ENCODE peak calls at places on chromosomes 11 and 22, in five cellular contexts. One of them, this sample, is unnamed.

GRCh38 chr11:104073950-104074349 is 37.5 kb downstream of the DDI1 start:
- DNase-seq in CD8-positive, alpha-beta T cell: no peak
- DNase-seq in prostate gland: no peak
- DNase-seq in small intestine: no peak
- DNase-seq in stomach: no peak
- DNase-seq in this sample: no peak

GRCh38 chr22:48106715-48107259 is 1344.3 kb downstream of the TBC1D22A start:
- DNase-seq in CD8-positive, alpha-beta T cell: no peak
- DNase-seq in prostate gland: no peak
- DNase-seq in small intestine: no peak
- DNase-seq in stomach: no peak
- DNase-seq in this sample: no peak

GRCh38 chr11:70496591-70497535 is 98.5 kb downstream of the CTTN start:
- DNase-seq in CD8-positive, alpha-beta T cell: no peak
- DNase-seq in prostate gland: no peak
- DNase-seq in small intestine: no peak
- DNase-seq in stomach: no peak
- DNase-seq in this sample: no peak

GRCh38 chr11:35206616-35207015 is 67.6 kb downstream of the CD44 start:
- DNase-seq in CD8-positive, alpha-beta T cell: no peak
- DNase-seq in prostate gland: no peak
- DNase-seq in small intestine: no peak
- DNase-seq in stomach: no peak
- DNase-seq in this sample: no peak

GRCh38 chr22:39463931-39464390 is 7.1 kb downstream of the MGAT3 start:
- DNase-seq in CD8-positive, alpha-beta T cell: no peak
- DNase-seq in prostate gland: peak; percentile 16
- DNase-seq in small intestine: no peak
- DNase-seq in stomach: no peak
- DNase-seq in this sample: peak; percentile 81

GRCh38 chr11:62573006-62573591 is 592 bp downstream of the EEF1G start:
- DNase-seq in CD8-positive, alpha-beta T cell: no peak
- DNase-seq in prostate gland: no peak
- DNase-seq in small intestine: peak; percentile 33
- DNase-seq in stomach: no peak
- DNase-seq in this sample: peak; percentile 40

GRCh38 chr11:706439-706956 is 467 bp downstream of the EPS8L2 start:
- DNase-seq in CD8-positive, alpha-beta T cell: no peak
- DNase-seq in prostate gland: peak; percentile 30
- DNase-seq in small intestine: peak; percentile 52
- DNase-seq in stomach: peak; percentile 52
- DNase-seq in this sample: no peak

GRCh38 chr22:26812731-26813130 is 155.3 kb downstream of the MIAT start:
- DNase-seq in CD8-positive, alpha-beta T cell: no peak
- DNase-seq in prostate gland: no peak
- DNase-seq in small intestine: no peak
- DNase-seq in stomach: no peak
- DNase-seq in this sample: no peak

GRCh38 chr11:110894224-110894623 is 182.0 kb upstream of the ARHGAP20 start:
- DNase-seq in CD8-positive, alpha-beta T cell: no peak
- DNase-seq in prostate gland: no peak
- DNase-seq in small intestine: no peak
- DNase-seq in stomach: no peak
- DNase-seq in this sample: no peak

GRCh38 chr11:63667993-63668392 is 3.2 kb downstream of the ATL3 start:
- DNase-seq in CD8-positive, alpha-beta T cell: no peak
- DNase-seq in prostate gland: no peak
- DNase-seq in small intestine: no peak
- DNase-seq in stomach: no peak
- DNase-seq in this sample: no peak

GRCh38 chr11:93122535-93122934 is 75.3 kb downstream of the SLC36A4 start:
- DNase-seq in CD8-positive, alpha-beta T cell: no peak
- DNase-seq in prostate gland: no peak
- DNase-seq in small intestine: peak; percentile 4
- DNase-seq in stomach: no peak
- DNase-seq in this sample: no peak

GRCh38 chr11:64888406-64888757 is 10.0 kb upstream of the EHD1 start:
- DNase-seq in CD8-positive, alpha-beta T cell: no peak
- DNase-seq in prostate gland: no peak
- DNase-seq in small intestine: no peak
- DNase-seq in stomach: no peak
- DNase-seq in this sample: no peak

GRCh38 chr11:69471329-69472052 is 10.0 kb upstream of the LINC01488 start:
- DNase-seq in CD8-positive, alpha-beta T cell: no peak
- DNase-seq in prostate gland: no peak
- DNase-seq in small intestine: no peak
- DNase-seq in stomach: no peak
- DNase-seq in this sample: peak; percentile 15

GRCh38 chr11:118012083-118012669 is 26.0 kb downstream of the IL10RA start:
- DNase-seq in CD8-positive, alpha-beta T cell: no peak
- DNase-seq in prostate gland: no peak
- DNase-seq in small intestine: peak; percentile 57
- DNase-seq in stomach: no peak
- DNase-seq in this sample: no peak

GRCh38 chr22:47205562-47205961 is 443.1 kb downstream of the TBC1D22A start:
- DNase-seq in CD8-positive, alpha-beta T cell: no peak
- DNase-seq in prostate gland: no peak
- DNase-seq in small intestine: no peak
- DNase-seq in stomach: peak; percentile 15
- DNase-seq in this sample: peak; percentile 31

GRCh38 chr11:124207102-124207792 is 24.1 kb downstream of the OR10D3 start:
- DNase-seq in CD8-positive, alpha-beta T cell: no peak
- DNase-seq in prostate gland: no peak
- DNase-seq in small intestine: no peak
- DNase-seq in stomach: no peak
- DNase-seq in this sample: no peak

GRCh38 chr11:11937433-11937832 is 71.0 kb downstream of the DKK3 start:
- DNase-seq in CD8-positive, alpha-beta T cell: no peak
- DNase-seq in prostate gland: no peak
- DNase-seq in small intestine: no peak
- DNase-seq in stomach: no peak
- DNase-seq in this sample: no peak

GRCh38 chr22:17247832-17248231 is 28.6 kb upstream of the ADA2 start:
- DNase-seq in CD8-positive, alpha-beta T cell: no peak
- DNase-seq in prostate gland: no peak
- DNase-seq in small intestine: no peak
- DNase-seq in stomach: no peak
- DNase-seq in this sample: no peak
- H3K27me3 ChIP-seq in CD8-positive, alpha-beta T cell: no peaks in the 10 kb centered on the region
- H3K27me3 ChIP-seq in prostate gland: no peaks in the 10 kb centered on the region
- H3K27me3 ChIP-seq in small intestine: no peaks in the 10 kb centered on the region
- H3K27me3 ChIP-seq in stomach: no peaks in the 10 kb centered on the region
- H3K27me3 ChIP-seq in this sample: no peaks in the 10 kb centered on the region

DNA sequence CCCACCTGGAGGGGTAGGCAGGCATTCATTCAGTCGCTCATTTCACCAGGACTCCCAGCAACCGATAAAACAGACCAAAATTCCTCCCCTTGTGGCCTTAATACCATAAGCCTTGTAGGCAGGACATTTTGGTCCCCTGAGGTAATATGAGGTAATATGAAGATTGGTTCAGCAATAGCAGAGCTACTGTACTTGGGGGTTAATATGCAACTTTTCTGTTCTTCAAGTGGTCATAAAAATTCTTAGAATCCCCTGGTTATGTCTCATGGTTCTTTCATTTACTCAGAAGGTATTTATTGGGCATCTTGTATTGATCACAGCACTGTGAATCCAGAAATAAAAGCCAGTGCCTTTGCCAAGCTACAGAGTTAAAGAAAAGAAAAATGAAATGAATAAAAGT is 29.8 kb downstream of the SHISA8 start:
- DNase-seq in CD8-positive, alpha-beta T cell: no peak
- DNase-seq in prostate gland: no peak
- DNase-seq in small intestine: no peak
- DNase-seq in stomach: no peak
- DNase-seq in this sample: no peak
- H3K36me3 ChIP-seq in CD8-positive, alpha-beta T cell: peaks cover 55% of the 10 kb centered on the region
- H3K36me3 ChIP-seq in prostate gland: peaks cover 29% of the 10 kb centered on the region
- H3K36me3 ChIP-seq in small intestine: peaks cover 24% of the 10 kb centered on the region
- H3K36me3 ChIP-seq in stomach: peaks cover 100% of the 10 kb centered on the region
- H3K36me3 ChIP-seq in this sample: peaks cover 97% of the 10 kb centered on the region

GRCh38 chr22:38453065-38453672 is 1.8 kb downstream of the KCNJ4 start:
- DNase-seq in CD8-positive, alpha-beta T cell: no peak
- DNase-seq in prostate gland: no peak
- DNase-seq in small intestine: no peak
- DNase-seq in stomach: no peak
- DNase-seq in this sample: no peak

GRCh38 chr22:38454361-38455062 is 487 bp downstream of the KCNJ4 start:
- DNase-seq in CD8-positive, alpha-beta T cell: no peak
- DNase-seq in prostate gland: no peak
- DNase-seq in small intestine: no peak
- DNase-seq in stomach: no peak
- DNase-seq in this sample: no peak

GRCh38 chr22:38455063-38455529 is at the start of gene KCNJ4:
- DNase-seq in CD8-positive, alpha-beta T cell: no peak
- DNase-seq in prostate gland: no peak
- DNase-seq in small intestine: no peak
- DNase-seq in stomach: no peak
- DNase-seq in this sample: no peak

GRCh38 chr22:38452373-38453064 is 2.5 kb downstream of the KCNJ4 start:
- DNase-seq in CD8-positive, alpha-beta T cell: no peak
- DNase-seq in prostate gland: no peak
- DNase-seq in small intestine: no peak
- DNase-seq in stomach: no peak
- DNase-seq in this sample: no peak

DNA sequence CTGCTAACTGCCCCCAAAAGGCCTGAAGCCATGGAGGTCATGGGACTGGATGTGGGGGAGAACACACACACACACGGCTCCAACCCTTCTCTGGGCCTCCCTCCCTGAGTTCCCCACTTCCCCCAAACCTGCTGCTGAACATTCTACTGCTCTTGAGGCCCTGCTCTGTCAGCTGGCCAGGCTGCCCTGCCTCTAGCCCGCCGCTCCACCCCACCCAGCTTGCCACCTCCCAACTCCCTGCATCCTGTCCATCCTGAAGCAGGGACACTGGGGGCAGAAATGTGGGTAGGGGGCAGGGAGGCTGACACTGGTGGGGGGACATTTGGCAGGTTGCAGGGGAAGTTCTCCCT is 1.0 kb downstream of the KCNJ4 start:
- DNase-seq in CD8-positive, alpha-beta T cell: no peak
- DNase-seq in prostate gland: no peak
- DNase-seq in small intestine: no peak
- DNase-seq in stomach: no peak
- DNase-seq in this sample: no peak
- H3K27me3 ChIP-seq in CD8-positive, alpha-beta T cell: peaks cover 33% of the 10 kb centered on the region
- H3K27me3 ChIP-seq in prostate gland: no peaks in the 10 kb centered on the region
- H3K27me3 ChIP-seq in small intestine: peaks cover 33% of the 10 kb centered on the region
- H3K27me3 ChIP-seq in stomach: peaks cover 70% of the 10 kb centered on the region
- H3K27me3 ChIP-seq in this sample: peaks cover 7% of the 10 kb centered on the region

GRCh38 chr11:46378296-46378695 is 3.2 kb upstream of the MDK start:
- DNase-seq in CD8-positive, alpha-beta T cell: no peak
- DNase-seq in prostate gland: no peak
- DNase-seq in small intestine: no peak
- DNase-seq in stomach: no peak
- DNase-seq in this sample: no peak

GRCh38 chr11:46377266-46377665 is 4.2 kb upstream of the MDK start:
- DNase-seq in CD8-positive, alpha-beta T cell: no peak
- DNase-seq in prostate gland: no peak
- DNase-seq in small intestine: no peak
- DNase-seq in stomach: no peak
- DNase-seq in this sample: no peak

GRCh38 chr11:46378811-46379482 is 2.5 kb upstream of the MDK start:
- DNase-seq in CD8-positive, alpha-beta T cell: no peak
- DNase-seq in prostate gland: no peak
- DNase-seq in small intestine: no peak
- DNase-seq in stomach: no peak
- DNase-seq in this sample: no peak

GRCh38 chr11:46376258-46377050 is 5.0 kb upstream of the MDK start:
- DNase-seq in CD8-positive, alpha-beta T cell: no peak
- DNase-seq in prostate gland: no peak
- DNase-seq in small intestine: no peak
- DNase-seq in stomach: no peak
- DNase-seq in this sample: no peak

GRCh38 chr11:46377831-46378230 is 3.6 kb upstream of the MDK start:
- DNase-seq in CD8-positive, alpha-beta T cell: no peak
- DNase-seq in prostate gland: no peak
- DNase-seq in small intestine: no peak
- DNase-seq in stomach: no peak
- DNase-seq in this sample: no peak
- H3K36me3 ChIP-seq in CD8-positive, alpha-beta T cell: peaks cover 41% of the 10 kb centered on the region
- H3K36me3 ChIP-seq in prostate gland: peaks cover 13% of the 10 kb centered on the region
- H3K36me3 ChIP-seq in small intestine: peaks cover 11% of the 10 kb centered on the region
- H3K36me3 ChIP-seq in stomach: peaks cover 55% of the 10 kb centered on the region
- H3K36me3 ChIP-seq in this sample: peaks cover 28% of the 10 kb centered on the region

GRCh38 chr11:2572491-2573239 is 127.1 kb downstream of the KCNQ1OT1 start:
- DNase-seq in CD8-positive, alpha-beta T cell: no peak
- DNase-seq in prostate gland: no peak
- DNase-seq in small intestine: no peak
- DNase-seq in stomach: no peak
- DNase-seq in this sample: no peak
- H3K27me3 ChIP-seq in CD8-positive, alpha-beta T cell: no peaks in the 10 kb centered on the region
- H3K27me3 ChIP-seq in prostate gland: no peaks in the 10 kb centered on the region
- H3K27me3 ChIP-seq in small intestine: no peaks in the 10 kb centered on the region
- H3K27me3 ChIP-seq in stomach: no peaks in the 10 kb centered on the region
- H3K27me3 ChIP-seq in this sample: no peaks in the 10 kb centered on the region

GRCh38 chr11:73931951-73932350 is 18.9 kb upstream of the DNAJB13 start:
- DNase-seq in CD8-positive, alpha-beta T cell: no peak
- DNase-seq in prostate gland: no peak
- DNase-seq in small intestine: no peak
- DNase-seq in stomach: no peak
- DNase-seq in this sample: no peak
- H3K36me3 ChIP-seq in CD8-positive, alpha-beta T cell: peaks cover 19% of the 10 kb centered on the region
- H3K36me3 ChIP-seq in prostate gland: no peaks in the 10 kb centered on the region
- H3K36me3 ChIP-seq in small intestine: peaks cover 5% of the 10 kb centered on the region
- H3K36me3 ChIP-seq in stomach: peaks cover 73% of the 10 kb centered on the region
- H3K36me3 ChIP-seq in this sample: peaks cover 2% of the 10 kb centered on the region

This sample was measured in right lobe of liver.